ENCODE peak calls at places on chromosomes 3 and 15, in five cellular contexts. U is A549, G is GM12878, H is K562, Z is GM23338. M is an unnamed sample.

GRCh38 chr3:88957751-88958452 is 149.5 kb upstream of the EPHA3 start:
- DNase-seq in U (no peak), Z (no peak), G (no peak), H (no peak), M (no peak)

GRCh38 chr3:192899540-192899982 is 18.1 kb downstream of the MB21D2 start:
- DNase-seq in Z (no peak), H (no peak), U (no peak), G (no peak), M (no peak)

GRCh38 chr3:48372377-48372770 is 355 bp downstream of the FBXW12 start:
- DNase-seq in Z (no peak), G (no peak), H (no peak), U (no peak), M (no peak)

GRCh38 chr15:85331666-85332261 is 48.6 kb upstream of the AKAP13 start:
- DNase-seq in H (no peak), U (no peak), G (no peak), Z (no peak), M (peak; percentile 32)

GRCh38 chr3:161969867-161970266 is 473.3 kb downstream of the OTOL1 start:
- DNase-seq in G (no peak), Z (no peak), H (no peak), U (no peak), M (no peak)

GRCh38 chr15:65884511-65884910 is 15.2 kb downstream of the RAB11A start:
- DNase-seq in U (no peak), H (no peak), Z (no peak), G (no peak), M (no peak)

GRCh38 chr15:74365619-74366445 is 1.6 kb downstream of the CYP11A1 start:
- DNase-seq in Z (peak; percentile 72), G (no peak), U (no peak), H (no peak), M (no peak)

GRCh38 chr3:20054549-20054987 is 14.3 kb downstream of the KAT2B start:
- DNase-seq in Z (no peak), G (peak; percentile 82), H (no peak), U (peak; percentile 92), M (peak; percentile 95)

GRCh38 chr15:27260523-27260922 is 289.5 kb downstream of the GABRG3 start:
- DNase-seq in U (no peak), H (no peak), Z (no peak), G (no peak), M (no peak)

GRCh38 chr3:172659246-172660002 is 51.4 kb downstream of the NCEH1 start:
- DNase-seq in H (no peak), G (no peak), Z (no peak), U (no peak), M (peak; percentile 75)

GRCh38 chr3:119236756-119237155 is 3.9 kb downstream of the B4GALT4 start:
- DNase-seq in Z (no peak), G (no peak), H (no peak), U (no peak), M (no peak)

GRCh38 chr3:117463276-117463675 is 753.7 kb downstream of the TUSC7 start:
- DNase-seq in Z (no peak), U (no peak), G (no peak), H (no peak), M (no peak)

GRCh38 chr3:191761906-191762305 is 300.9 kb downstream of the PYDC2 start:
- DNase-seq in Z (peak; percentile 11), H (no peak), U (no peak), G (no peak), M (no peak)

GRCh38 chr3:86046436-86047328 is 944.3 kb downstream of the VGLL3 start:
- DNase-seq in Z (no peak), G (no peak), H (no peak), U (no peak), M (no peak)

GRCh38 chr3:39501059-39501458 is 33.6 kb downstream of the MOBP start:
- DNase-seq in G (no peak), U (no peak), Z (no peak), H (no peak), M (no peak)

GRCh38 chr3:67001086-67001861 is 3.2 kb downstream of the KBTBD8 start:
- DNase-seq in Z (no peak), U (no peak), H (no peak), G (no peak), M (no peak)

GRCh38 chr3:112773864-112774263 is 72.8 kb downstream of the CD200R1L start:
- DNase-seq in G (peak; percentile 40), U (peak; percentile 28), H (no peak), Z (no peak), M (peak; percentile 30)

GRCh38 chr3:141812091-141812490 is 48.9 kb downstream of the GRK7 start:
- DNase-seq in H (no peak), G (no peak), U (no peak), Z (no peak), M (no peak)

GRCh38 chr15:85621096-85621495 is 173.6 kb downstream of the KLHL25 start:
- DNase-seq in G (no peak), U (no peak), Z (no peak), H (no peak), M (no peak)

GRCh38 chr3:185823280-185824044 is 1.4 kb downstream of the IGF2BP2 start:
- DNase-seq in Z (peak; percentile 62), U (no peak), H (peak; percentile 71), G (no peak), M (no peak)

GRCh38 chr3:177060492-177060891 is 136.8 kb downstream of the TBL1XR1 start:
- DNase-seq in U (no peak), Z (no peak), G (no peak), H (no peak), M (no peak)

GRCh38 chr3:177055557-177056290 is 141.6 kb downstream of the TBL1XR1 start:
- DNase-seq in U (no peak), H (no peak), G (no peak), Z (no peak), M (no peak)

GRCh38 chr3:177058647-177059046 is 138.6 kb downstream of the TBL1XR1 start:
- DNase-seq in G (no peak), Z (no peak), U (no peak), H (no peak), M (no peak)

GRCh38 chr3:177057768-177058167 is 139.5 kb downstream of the TBL1XR1 start:
- DNase-seq in U (no peak), Z (no peak), H (no peak), G (peak; percentile 60), M (no peak)

DNA sequence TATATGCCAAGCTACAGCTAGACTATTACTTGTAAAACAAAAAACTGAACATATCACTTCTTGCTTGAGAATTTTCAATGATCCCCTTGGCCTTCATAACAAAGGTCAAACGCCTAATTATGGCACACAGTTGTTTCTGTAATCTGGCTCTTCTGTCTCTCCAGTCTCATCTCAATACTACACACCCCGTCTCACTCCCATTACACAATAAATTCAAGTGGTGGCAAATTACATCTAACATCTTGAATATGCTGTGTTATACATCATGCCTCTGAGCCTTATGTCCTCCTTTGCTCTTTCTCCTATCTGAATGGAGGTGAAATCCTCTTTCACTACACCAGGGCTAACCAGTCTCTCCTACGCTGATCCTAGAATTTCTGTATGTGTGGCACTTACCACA is 140.4 kb downstream of the TBL1XR1 start:
- DNase-seq in Z (no peak), G (no peak), U (no peak), H (no peak), M (no peak)
- TF ChIP-seq REST in Z (no peak), G (no peak), U (no peak), H (no peak), M (no peak)

GRCh38 chr3:24389108-24390090 is 105.3 kb downstream of the THRB start:
- DNase-seq in U (no peak), Z (peak; percentile 23), G (no peak), H (no peak), M (no peak)

GRCh38 chr3:24387000-24387399 is 107.7 kb downstream of the THRB start:
- DNase-seq in G (no peak), Z (no peak), H (no peak), U (no peak), M (no peak)

GRCh38 chr3:24388159-24388558 is 106.5 kb downstream of the THRB start:
- DNase-seq in H (no peak), U (no peak), Z (no peak), G (no peak), M (no peak)

GRCh38 chr3:24387493-24387892 is 107.2 kb downstream of the THRB start:
- DNase-seq in U (no peak), Z (no peak), H (no peak), G (no peak), M (no peak)

DNA sequence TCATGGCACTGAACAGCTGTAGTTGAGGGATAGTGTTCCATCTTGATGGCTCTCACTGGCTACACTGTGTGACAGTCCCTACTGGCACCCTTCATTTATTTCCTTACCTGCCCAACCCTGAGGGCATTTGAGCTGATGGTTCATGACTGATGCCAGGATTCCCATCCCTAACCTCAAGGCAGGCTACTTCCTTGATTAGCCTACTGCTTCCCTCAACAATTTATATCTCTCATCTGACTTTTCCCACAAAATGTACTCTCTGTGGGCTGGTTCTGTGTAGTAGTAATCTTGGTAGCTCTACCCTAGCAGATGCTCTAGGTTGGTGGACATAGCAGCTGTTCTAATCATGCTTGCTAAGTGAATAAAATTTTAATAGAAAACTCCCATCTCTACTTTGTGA is 106.0 kb downstream of the THRB start:
- DNase-seq in U (no peak), Z (no peak), H (no peak), G (no peak), M (no peak)
- TF ChIP-seq REST in U (no peak), Z (no peak), H (no peak), G (no peak), M (no peak)

DNA sequence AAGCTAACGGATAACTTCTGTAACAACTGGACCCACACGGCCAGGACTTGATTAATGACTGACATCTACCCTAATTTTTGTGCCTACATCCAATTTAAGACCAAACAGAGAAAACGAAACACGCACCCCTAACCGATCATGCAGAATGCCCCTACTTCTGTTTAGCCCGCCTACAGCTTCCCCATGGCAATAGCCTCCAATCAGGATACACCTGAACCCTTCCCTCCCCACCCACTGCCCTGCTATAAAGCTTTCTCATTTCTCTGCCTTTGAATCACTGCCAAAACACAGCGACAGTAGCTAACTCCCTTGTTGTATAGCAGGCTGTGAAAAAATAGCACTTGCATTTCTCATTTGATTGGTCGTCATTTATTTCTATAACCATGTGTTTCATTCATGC is 45.2 kb upstream of the DPPA4 start:
- DNase-seq in Z (peak; percentile 26), U (no peak), H (no peak), G (no peak), M (no peak)
- TF ChIP-seq REST in Z (no peak), U (no peak), H (no peak), G (no peak), M (no peak)

GRCh38 chr3:194584435-194584776 is 48.8 kb downstream of the TMEM44 start:
- DNase-seq in U (no peak), G (no peak), Z (no peak), H (no peak), M (no peak)

GRCh38 chr3:194582196-194582905 is 50.9 kb downstream of the TMEM44 start:
- DNase-seq in H (no peak), G (no peak), U (no peak), Z (peak; percentile 39), M (no peak)

GRCh38 chr3:194586839-194587238 is 46.4 kb downstream of the TMEM44 start:
- DNase-seq in H (no peak), U (no peak), Z (no peak), G (no peak), M (no peak)

GRCh38 chr3:194585880-194586281 is 47.3 kb downstream of the TMEM44 start:
- DNase-seq in G (no peak), H (peak; percentile 30), Z (no peak), U (no peak), M (no peak)

DNA sequence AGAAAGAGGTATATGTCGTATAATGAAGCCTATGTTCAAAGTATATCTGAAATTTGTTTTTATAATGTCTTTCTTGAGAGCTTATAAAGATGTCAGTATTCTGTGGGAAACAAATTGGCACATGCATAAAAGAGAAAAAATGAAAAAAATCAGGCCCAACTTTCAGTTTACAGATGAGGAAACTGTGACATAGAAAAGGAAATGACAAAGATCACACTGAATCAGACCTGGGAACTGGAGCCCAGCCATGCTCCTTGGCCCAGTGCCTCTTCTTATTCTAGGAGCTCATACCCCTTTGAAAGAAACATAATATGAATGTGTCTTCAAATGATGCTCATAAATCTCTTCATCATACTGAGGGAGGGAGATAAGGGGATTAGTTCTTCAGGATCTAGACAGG is 48.4 kb downstream of the TMEM44 start:
- DNase-seq in G (no peak), H (no peak), U (no peak), Z (no peak), M (no peak)
- TF ChIP-seq REST in G (no peak), H (no peak), U (no peak), Z (no peak), M (no peak)

M was measured in Panc1.